ENCODE peak calls at places on chromosomes 4 and X, in eight cellular contexts. One of them, this sample, is unnamed.

GRCh38 chrX:43813898-43814297 is 68.4 kb downstream of the MAOB start:
- DNase-seq in cardiac muscle cell: peak
- DNase-seq in CD8-positive, alpha-beta T cell: no peak
- DNase-seq in SJSA1: no peak
- DNase-seq in tibial nerve: no peak
- DNase-seq in IMR-90: no peak
- DNase-seq in fibroblast of the aortic adventitia: peak
- DNase-seq in OCI-LY7: no peak
- DNase-seq in this sample: no peak

GRCh38 chrX:5632061-5632614 is 596.5 kb downstream of the NLGN4X start:
- DNase-seq in cardiac muscle cell: peak
- DNase-seq in CD8-positive, alpha-beta T cell: no peak
- DNase-seq in SJSA1: no peak
- DNase-seq in tibial nerve: no peak
- DNase-seq in IMR-90: no peak
- DNase-seq in fibroblast of the aortic adventitia: no peak
- DNase-seq in OCI-LY7: no peak
- DNase-seq in this sample: no peak

GRCh38 chrX:11531226-11531625 is 134.5 kb downstream of the ARHGAP6 start:
- DNase-seq in cardiac muscle cell: no peak
- DNase-seq in CD8-positive, alpha-beta T cell: no peak
- DNase-seq in SJSA1: no peak
- DNase-seq in tibial nerve: no peak
- DNase-seq in IMR-90: peak
- DNase-seq in fibroblast of the aortic adventitia: peak
- DNase-seq in OCI-LY7: peak
- DNase-seq in this sample: no peak

GRCh38 chr4:107492566-107492965 is 227.5 kb downstream of the PAPSS1 start:
- DNase-seq in cardiac muscle cell: no peak
- DNase-seq in CD8-positive, alpha-beta T cell: no peak
- DNase-seq in SJSA1: no peak
- DNase-seq in tibial nerve: no peak
- DNase-seq in IMR-90: no peak
- DNase-seq in fibroblast of the aortic adventitia: no peak
- DNase-seq in OCI-LY7: no peak
- DNase-seq in this sample: no peak

GRCh38 chr4:43709443-43709842 is 739.2 kb downstream of the KCTD8 start:
- DNase-seq in cardiac muscle cell: no peak
- DNase-seq in CD8-positive, alpha-beta T cell: no peak
- DNase-seq in SJSA1: no peak
- DNase-seq in tibial nerve: no peak
- DNase-seq in IMR-90: no peak
- DNase-seq in fibroblast of the aortic adventitia: no peak
- DNase-seq in OCI-LY7: no peak
- DNase-seq in this sample: no peak

GRCh38 chr4:45621926-45622325 is 501.9 kb downstream of the GABRG1 start:
- DNase-seq in cardiac muscle cell: no peak
- DNase-seq in CD8-positive, alpha-beta T cell: no peak
- DNase-seq in SJSA1: no peak
- DNase-seq in tibial nerve: no peak
- DNase-seq in IMR-90: no peak
- DNase-seq in fibroblast of the aortic adventitia: peak
- DNase-seq in OCI-LY7: no peak
- DNase-seq in this sample: no peak

GRCh38 chrX:1380672-1381233 is 11.2 kb downstream of the SLC25A6 start:
- DNase-seq in cardiac muscle cell: no peak
- DNase-seq in CD8-positive, alpha-beta T cell: no peak
- DNase-seq in SJSA1: no peak
- DNase-seq in tibial nerve: no peak
- DNase-seq in IMR-90: no peak
- DNase-seq in fibroblast of the aortic adventitia: no peak
- DNase-seq in OCI-LY7: no peak
- DNase-seq in this sample: peak

GRCh38 chrX:54920610-54921426 is at the start of gene TRO:
- DNase-seq in cardiac muscle cell: peak
- DNase-seq in CD8-positive, alpha-beta T cell: no peak
- DNase-seq in SJSA1: no peak
- DNase-seq in tibial nerve: no peak
- DNase-seq in IMR-90: peak
- DNase-seq in fibroblast of the aortic adventitia: peak
- DNase-seq in OCI-LY7: no peak
- DNase-seq in this sample: peak

GRCh38 chr4:149549911-149550310 is 265.7 kb downstream of the IQCM start:
- DNase-seq in cardiac muscle cell: peak
- DNase-seq in CD8-positive, alpha-beta T cell: no peak
- DNase-seq in SJSA1: no peak
- DNase-seq in tibial nerve: no peak
- DNase-seq in IMR-90: no peak
- DNase-seq in fibroblast of the aortic adventitia: no peak
- DNase-seq in OCI-LY7: no peak
- DNase-seq in this sample: no peak

GRCh38 chr4:14695411-14695810 is 306.9 kb upstream of the CPEB2 start:
- DNase-seq in cardiac muscle cell: no peak
- DNase-seq in CD8-positive, alpha-beta T cell: no peak
- DNase-seq in SJSA1: no peak
- DNase-seq in tibial nerve: no peak
- DNase-seq in IMR-90: no peak
- DNase-seq in fibroblast of the aortic adventitia: peak
- DNase-seq in OCI-LY7: no peak
- DNase-seq in this sample: no peak

GRCh38 chrX:48938721-48939416 is 18.5 kb downstream of the OTUD5 start:
- DNase-seq in cardiac muscle cell: no peak
- DNase-seq in CD8-positive, alpha-beta T cell: peak
- DNase-seq in SJSA1: no peak
- DNase-seq in tibial nerve: no peak
- DNase-seq in IMR-90: no peak
- DNase-seq in fibroblast of the aortic adventitia: no peak
- DNase-seq in OCI-LY7: peak
- DNase-seq in this sample: no peak

GRCh38 chrX:16839224-16839851 is 30.8 kb downstream of the RBBP7 start:
- DNase-seq in cardiac muscle cell: no peak
- DNase-seq in CD8-positive, alpha-beta T cell: no peak
- DNase-seq in SJSA1: no peak
- DNase-seq in tibial nerve: no peak
- DNase-seq in IMR-90: no peak
- DNase-seq in fibroblast of the aortic adventitia: no peak
- DNase-seq in OCI-LY7: no peak
- DNase-seq in this sample: no peak

GRCh38 chr4:65658117-65658516 is 12.2 kb downstream of the EPHA5 start:
- DNase-seq in cardiac muscle cell: no peak
- DNase-seq in CD8-positive, alpha-beta T cell: no peak
- DNase-seq in SJSA1: no peak
- DNase-seq in tibial nerve: no peak
- DNase-seq in IMR-90: no peak
- DNase-seq in fibroblast of the aortic adventitia: no peak
- DNase-seq in OCI-LY7: no peak
- DNase-seq in this sample: no peak

GRCh38 chr4:32841217-32841616 is 2121.0 kb downstream of the PCDH7 start:
- DNase-seq in cardiac muscle cell: no peak
- DNase-seq in CD8-positive, alpha-beta T cell: no peak
- DNase-seq in SJSA1: no peak
- DNase-seq in tibial nerve: no peak
- DNase-seq in IMR-90: no peak
- DNase-seq in fibroblast of the aortic adventitia: no peak
- DNase-seq in OCI-LY7: no peak
- DNase-seq in this sample: no peak

GRCh38 chrX:136620780-136621179 is 27.2 kb upstream of the CD40LG start:
- DNase-seq in cardiac muscle cell: no peak
- DNase-seq in CD8-positive, alpha-beta T cell: no peak
- DNase-seq in SJSA1: no peak
- DNase-seq in tibial nerve: no peak
- DNase-seq in IMR-90: no peak
- DNase-seq in fibroblast of the aortic adventitia: no peak
- DNase-seq in OCI-LY7: no peak
- DNase-seq in this sample: no peak

GRCh38 chr4:56799824-56800756 is 21.4 kb downstream of the SPINK2 start:
- DNase-seq in cardiac muscle cell: peak
- DNase-seq in CD8-positive, alpha-beta T cell: peak
- DNase-seq in SJSA1: peak
- DNase-seq in tibial nerve: peak
- DNase-seq in IMR-90: peak
- DNase-seq in fibroblast of the aortic adventitia: peak
- DNase-seq in OCI-LY7: peak
- DNase-seq in this sample: peak

GRCh38 chrX:40952855-40953254 is 132.4 kb upstream of the USP9X start:
- DNase-seq in cardiac muscle cell: no peak
- DNase-seq in CD8-positive, alpha-beta T cell: no peak
- DNase-seq in SJSA1: no peak
- DNase-seq in tibial nerve: no peak
- DNase-seq in IMR-90: peak
- DNase-seq in fibroblast of the aortic adventitia: peak
- DNase-seq in OCI-LY7: no peak
- DNase-seq in this sample: no peak

DNA sequence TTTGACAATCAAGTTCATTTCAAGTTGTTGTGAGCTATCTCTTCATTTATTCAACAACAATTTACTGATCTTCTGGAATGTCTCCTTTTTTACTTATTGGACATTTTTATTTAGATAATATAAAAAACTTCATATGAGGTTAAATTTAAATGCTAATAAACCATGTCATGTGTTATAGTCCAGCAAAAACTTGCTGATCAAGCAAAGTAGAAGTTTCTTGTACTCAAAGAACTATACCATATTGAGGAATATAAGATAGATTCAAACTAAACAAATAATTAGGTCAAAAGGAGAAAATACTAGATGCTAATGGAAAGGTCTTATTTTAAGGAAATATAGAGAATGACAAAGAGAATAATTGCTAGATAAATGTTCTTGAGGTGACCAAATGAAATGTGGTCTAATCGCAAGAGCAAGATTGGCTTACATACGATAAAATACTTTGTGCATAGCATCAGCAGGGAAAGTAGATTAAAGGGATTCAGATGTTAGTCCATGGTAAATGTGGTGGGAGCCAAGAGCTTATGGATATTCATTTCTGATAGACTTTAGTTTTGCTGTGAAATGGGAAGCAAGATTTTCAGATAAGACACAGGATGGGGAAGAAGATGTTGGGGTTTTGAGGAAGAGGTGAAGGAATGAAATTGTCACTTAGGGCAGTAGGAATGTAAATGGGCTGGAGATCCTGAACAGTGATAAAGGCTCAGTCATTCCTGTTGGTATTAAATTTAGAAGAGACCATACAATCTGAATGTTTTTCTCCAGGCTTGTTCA is 229.5 kb downstream of the MAPK10 start:
- DNase-seq in cardiac muscle cell: no peak
- DNase-seq in CD8-positive, alpha-beta T cell: no peak
- DNase-seq in SJSA1: no peak
- DNase-seq in tibial nerve: no peak
- DNase-seq in IMR-90: no peak
- DNase-seq in fibroblast of the aortic adventitia: no peak
- DNase-seq in OCI-LY7: no peak
- DNase-seq in this sample: no peak
- H3K4me3 ChIP-seq in cardiac muscle cell: no peak
- H3K4me3 ChIP-seq in CD8-positive, alpha-beta T cell: no peak
- H3K4me3 ChIP-seq in SJSA1: no peak
- H3K4me3 ChIP-seq in tibial nerve: no peak
- H3K4me3 ChIP-seq in IMR-90: no peak
- H3K4me3 ChIP-seq in fibroblast of the aortic adventitia: no peak
- H3K4me3 ChIP-seq in OCI-LY7: no peak
- H3K4me3 ChIP-seq in this sample: no peak

DNA sequence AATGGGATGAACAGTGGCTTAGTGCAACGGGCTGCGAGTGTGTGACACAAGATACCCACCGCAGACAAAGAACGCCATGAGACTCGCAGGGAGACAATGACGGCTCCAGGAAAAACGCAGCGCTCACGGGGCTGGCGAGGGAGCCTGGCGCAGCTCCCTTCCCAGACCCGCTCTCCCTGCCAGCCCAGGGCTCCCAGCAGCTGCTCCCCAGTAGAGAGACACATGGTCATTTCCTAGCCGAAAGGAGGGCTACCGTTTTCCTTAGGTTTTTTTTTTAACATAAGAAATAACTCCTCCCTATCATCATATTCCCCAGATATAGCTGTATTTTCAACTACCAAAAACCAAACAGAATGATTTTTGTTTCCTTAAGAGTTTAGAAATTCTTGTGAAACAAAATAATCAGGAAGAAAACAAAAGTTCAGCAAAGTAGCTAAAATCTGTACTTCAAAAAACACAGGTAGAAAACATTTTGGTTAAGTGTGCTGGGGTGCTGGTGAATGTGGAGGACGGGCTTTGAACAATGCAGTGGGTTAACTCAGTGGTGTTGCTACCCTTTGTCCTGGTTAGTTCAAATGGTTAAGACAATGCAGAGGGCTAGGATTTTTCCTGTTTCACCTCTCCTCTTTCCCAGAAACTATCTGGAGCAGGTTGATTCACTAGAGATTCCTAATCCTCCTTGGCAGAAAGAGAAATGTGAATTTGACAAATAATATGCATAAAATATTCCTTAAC is 149.2 kb downstream of the MAML3 start:
- DNase-seq in cardiac muscle cell: peak
- DNase-seq in CD8-positive, alpha-beta T cell: no peak
- DNase-seq in SJSA1: peak
- DNase-seq in tibial nerve: no peak
- DNase-seq in IMR-90: peak
- DNase-seq in fibroblast of the aortic adventitia: peak
- DNase-seq in OCI-LY7: no peak
- DNase-seq in this sample: peak
- H3K4me3 ChIP-seq in cardiac muscle cell: peak
- H3K4me3 ChIP-seq in CD8-positive, alpha-beta T cell: no peak
- H3K4me3 ChIP-seq in SJSA1: peak
- H3K4me3 ChIP-seq in tibial nerve: peak
- H3K4me3 ChIP-seq in IMR-90: peak
- H3K4me3 ChIP-seq in fibroblast of the aortic adventitia: peak
- H3K4me3 ChIP-seq in OCI-LY7: no peak
- H3K4me3 ChIP-seq in this sample: no peak

GRCh38 chr4:173500841-173501591 is 29.0 kb downstream of the HAND2 start:
- DNase-seq in cardiac muscle cell: no peak
- DNase-seq in CD8-positive, alpha-beta T cell: no peak
- DNase-seq in SJSA1: no peak
- DNase-seq in tibial nerve: no peak
- DNase-seq in IMR-90: no peak
- DNase-seq in fibroblast of the aortic adventitia: no peak
- DNase-seq in OCI-LY7: no peak
- DNase-seq in this sample: peak
- H3K4me3 ChIP-seq in cardiac muscle cell: no peak
- H3K4me3 ChIP-seq in CD8-positive, alpha-beta T cell: peak
- H3K4me3 ChIP-seq in SJSA1: no peak
- H3K4me3 ChIP-seq in tibial nerve: peak
- H3K4me3 ChIP-seq in IMR-90: no peak
- H3K4me3 ChIP-seq in fibroblast of the aortic adventitia: no peak
- H3K4me3 ChIP-seq in OCI-LY7: no peak
- H3K4me3 ChIP-seq in this sample: peak

DNA sequence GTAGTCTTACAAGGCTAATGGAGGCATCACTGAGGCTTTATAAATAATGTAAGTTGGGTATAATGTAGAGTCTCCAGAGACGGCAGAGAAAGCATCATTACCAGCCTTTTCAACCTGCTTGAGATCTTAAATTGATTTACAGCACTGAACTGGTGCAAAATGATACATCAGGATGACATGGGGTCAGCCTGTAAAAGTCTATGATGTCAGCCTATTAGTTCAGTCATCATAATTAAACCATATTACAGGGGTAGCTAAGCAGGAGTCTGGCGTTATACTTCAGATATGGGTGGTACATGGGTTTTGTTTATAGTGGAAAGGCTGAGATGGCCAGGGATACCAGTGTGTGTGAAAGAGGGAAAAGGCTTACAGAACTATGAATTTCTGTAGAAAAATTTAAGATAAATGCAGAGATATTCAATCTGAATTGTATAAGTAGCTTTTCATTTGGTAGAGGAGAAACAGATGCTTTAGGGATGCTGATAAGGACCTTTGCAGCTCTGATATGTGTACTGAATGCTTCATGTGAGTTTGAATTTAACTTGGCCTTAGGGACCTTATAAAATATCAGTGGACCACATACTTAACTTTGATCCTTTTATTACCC is 2.7 kb downstream of the SMAD1 start:
- DNase-seq in cardiac muscle cell: no peak
- DNase-seq in CD8-positive, alpha-beta T cell: no peak
- DNase-seq in SJSA1: no peak
- DNase-seq in tibial nerve: no peak
- DNase-seq in IMR-90: no peak
- DNase-seq in fibroblast of the aortic adventitia: no peak
- DNase-seq in OCI-LY7: no peak
- DNase-seq in this sample: no peak
- H3K4me3 ChIP-seq in cardiac muscle cell: no peak
- H3K4me3 ChIP-seq in CD8-positive, alpha-beta T cell: no peak
- H3K4me3 ChIP-seq in SJSA1: no peak
- H3K4me3 ChIP-seq in tibial nerve: no peak
- H3K4me3 ChIP-seq in IMR-90: no peak
- H3K4me3 ChIP-seq in fibroblast of the aortic adventitia: peak
- H3K4me3 ChIP-seq in OCI-LY7: peak
- H3K4me3 ChIP-seq in this sample: no peak